ENCODE peak calls at places on chromosomes 12 and 14, in ten cellular contexts. D is sigmoid colon, M is stomach, V is breast epithelium, F is suprapubic skin, H is prostate gland, I is GM23338, Z is endothelial cell of umbilical vein, N is transverse colon, C is GM12878. W is an unnamed sample.

GRCh38 chr12:19778111-19778688 is 338.9 kb downstream of the AEBP2 start:
- DNase-seq in H (no peak), Z (peak; percentile 75), I (no peak), M (no peak), V (no peak), D (no peak), N (no peak), C (no peak), F (no peak), W (no peak)

GRCh38 chr12:119069029-119069731 is 87.8 kb downstream of the SRRM4 start:
- DNase-seq in Z (no peak), I (peak; percentile 14), C (no peak), V (no peak), D (no peak), M (peak; percentile 38), F (no peak), N (no peak), H (no peak), W (no peak)

GRCh38 chr12:120710805-120711296 is 593 bp downstream of the UNC119B start:
- DNase-seq in M (no peak), V (no peak), Z (no peak), I (peak; percentile 60), D (peak; percentile 67), H (no peak), F (no peak), N (peak; percentile 42), C (no peak), W (peak; percentile 51)

GRCh38 chr12:108854453-108855283 is 2.7 kb downstream of the SSH1 start:
- DNase-seq in M (no peak), C (peak; percentile 83), I (no peak), Z (peak; percentile 98), H (no peak), N (no peak), F (no peak), V (no peak), D (peak; percentile 85), W (peak; percentile 81)

GRCh38 chr12:128055567-128055966 is 211.4 kb upstream of the TMEM132C start:
- DNase-seq in N (no peak), V (no peak), D (no peak), M (no peak), H (no peak), I (peak; percentile 36), F (no peak), C (no peak), Z (no peak), W (no peak)

GRCh38 chr12:94618995-94619695 is 31.2 kb downstream of the TMCC3 start:
- DNase-seq in Z (peak; percentile 68), H (no peak), D (no peak), F (no peak), C (no peak), M (no peak), V (no peak), I (no peak), N (no peak), W (no peak)

GRCh38 chr14:104151028-104151385 is 12.6 kb downstream of the KIF26A start:
- DNase-seq in I (no peak), M (no peak), H (no peak), F (no peak), N (no peak), V (no peak), D (no peak), Z (no peak), C (no peak), W (no peak)

GRCh38 chr12:114835031-114835430 is 151.1 kb upstream of the TBX3 start:
- DNase-seq in C (no peak), N (no peak), H (no peak), D (no peak), I (no peak), M (no peak), Z (no peak), F (no peak), V (no peak), W (no peak)

GRCh38 chr12:7079826-7080125 is 12.5 kb downstream of the C1R start:
- DNase-seq in H (no peak), I (no peak), D (no peak), F (no peak), N (no peak), C (no peak), V (no peak), M (no peak), Z (no peak), W (no peak)

GRCh38 chr12:12272869-12273268 is 6.0 kb upstream of the LRP6 start:
- DNase-seq in C (no peak), N (no peak), I (peak; percentile 70), D (no peak), F (no peak), Z (no peak), M (no peak), H (no peak), V (no peak), W (no peak)

GRCh38 chr14:75456069-75457023 is 28.5 kb downstream of the JDP2 start:
- DNase-seq in V (no peak), C (no peak), Z (no peak), F (no peak), N (peak; percentile 48), M (peak; percentile 40), H (no peak), D (no peak), I (no peak), W (peak; percentile 66)

GRCh38 chr14:74516451-74517155 is 23.0 kb downstream of the ISCA2 start:
- DNase-seq in N (no peak), I (peak; percentile 55), H (no peak), M (no peak), V (no peak), C (no peak), Z (no peak), D (peak; percentile 18), F (no peak), W (peak; percentile 46)

GRCh38 chr12:82740129-82741000 is 53.7 kb downstream of the TMTC2 start:
- DNase-seq in M (no peak), Z (no peak), N (no peak), F (no peak), C (no peak), D (no peak), H (no peak), V (no peak), I (peak; percentile 23), W (no peak)

GRCh38 chr12:77124767-77125166 is 59.4 kb upstream of the E2F7 start:
- DNase-seq in N (no peak), C (no peak), I (no peak), F (no peak), Z (no peak), H (no peak), V (no peak), M (no peak), D (no peak), W (no peak)

GRCh38 chr14:103281496-103282231 is 52.4 kb upstream of the EIF5 start:
- DNase-seq in M (peak; percentile 60), N (peak; percentile 53), F (no peak), C (no peak), I (peak; percentile 82), Z (peak; percentile 27), V (no peak), D (peak; percentile 82), H (no peak), W (no peak)

GRCh38 chr14:35403085-35403396 is 1.5 kb downstream of the NFKBIA start:
- DNase-seq in D (peak; percentile 80), H (no peak), N (peak; percentile 46), C (no peak), F (no peak), I (no peak), Z (peak; percentile 31), M (no peak), V (no peak), W (peak; percentile 39)

DNA sequence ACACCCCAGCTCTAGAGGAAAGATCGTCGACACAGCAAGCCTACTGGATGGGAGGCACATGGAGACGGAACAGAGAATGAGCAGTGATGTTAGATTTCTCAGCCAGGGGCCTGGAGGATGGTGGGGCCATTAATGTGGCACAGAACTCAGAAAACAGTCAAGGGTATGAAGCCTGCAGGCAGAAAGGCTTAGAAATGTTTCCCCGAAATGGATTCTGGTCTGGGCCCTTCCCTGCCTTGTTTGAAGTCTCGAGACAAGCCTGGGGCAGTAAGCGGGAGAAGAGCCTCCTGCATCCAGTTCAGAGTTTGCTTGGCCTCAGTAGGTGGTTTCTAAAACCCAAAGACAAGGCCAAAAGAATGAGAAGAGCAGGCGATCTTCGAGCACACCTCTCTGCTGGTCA is 158.4 kb downstream of the NTF3 start:
- DNase-seq in H (no peak), V (no peak), I (no peak), F (no peak), Z (no peak), M (no peak), C (no peak), N (no peak), D (no peak), W (no peak)
- TF ChIP-seq POLR2AphosphoS5 in H (no peak), V (no peak), I (no peak), F (no peak), Z (no peak), M (no peak), C (no peak), N (no peak), D (no peak), W (no peak)

DNA sequence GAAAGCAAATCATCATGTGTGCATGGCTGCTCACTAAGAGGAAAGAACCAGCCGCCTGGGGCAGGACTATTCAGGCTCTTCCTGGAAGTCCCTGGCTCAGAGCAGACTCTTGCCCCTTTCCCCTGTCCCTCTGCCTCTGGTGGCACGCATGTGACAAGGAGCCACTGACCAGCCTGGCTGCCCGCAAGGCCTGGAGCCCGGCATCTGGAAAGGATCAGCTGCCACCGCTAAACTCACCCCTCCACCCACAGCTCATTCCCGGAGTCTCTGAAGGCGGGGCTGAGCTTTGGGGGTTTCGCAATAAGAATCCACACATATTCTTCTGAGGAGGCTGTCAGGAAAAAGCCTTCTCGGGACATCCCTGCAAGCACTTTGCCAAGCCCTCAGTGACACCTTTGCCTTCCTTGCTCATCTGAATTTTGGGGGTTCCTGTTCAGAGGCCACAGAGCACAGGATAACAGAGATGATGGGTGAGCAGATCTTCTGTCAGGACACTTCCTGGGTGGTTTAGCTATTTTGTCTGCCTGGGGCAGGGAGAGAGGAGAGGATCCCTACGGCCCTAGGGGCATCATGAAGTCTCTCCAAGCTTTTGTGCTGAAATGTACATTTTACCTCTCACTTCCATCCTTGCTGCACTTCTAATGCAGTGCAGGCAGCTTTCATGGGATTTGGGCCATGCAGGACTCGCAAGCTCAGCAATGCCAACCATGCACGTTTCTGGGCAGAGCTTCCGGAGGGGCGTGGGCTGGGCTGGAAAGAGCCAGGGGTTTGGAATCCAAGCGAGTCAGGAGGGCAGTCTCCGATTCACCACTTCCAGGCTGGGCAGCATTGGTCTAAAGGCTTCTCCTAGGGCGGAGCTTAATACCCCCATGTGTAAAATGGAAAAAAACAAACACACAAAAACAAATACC is 124.8 kb upstream of the MAP1LC3B2 start:
- DNase-seq in F (peak; percentile 93), N (peak; percentile 77), Z (peak; percentile 59), I (peak; percentile 80), M (peak; percentile 75), D (peak; percentile 95), C (no peak), H (peak; percentile 80), V (peak; percentile 80), W (peak; percentile 85)
- H3K27ac ChIP-seq in F (peak overlapping the region; percentile 69), N (peak overlapping the region; percentile 66), Z (no peak overlapping the region), I (peak overlapping the region; percentile 84), M (peak overlapping the region; percentile 83), D (peak overlapping the region; percentile 82), C (no peak overlapping the region), H (no peak overlapping the region), V (peak overlapping the region; percentile 78), W (peak overlapping the region; percentile 18)

GRCh38 chr12:123120452-123121166 is 30.3 kb downstream of the PITPNM2 start:
- DNase-seq in M (no peak), Z (no peak), C (no peak), V (no peak), F (no peak), H (no peak), I (no peak), D (no peak), N (no peak), W (no peak)
- H3K4me1 ChIP-seq in M (peaks cover 7% of the 10 kb centered on the region), Z (no peaks in the 10 kb centered on the region), C (peaks cover 18% of the 10 kb centered on the region), V (no peaks in the 10 kb centered on the region), F (peaks cover 21% of the 10 kb centered on the region), H (no peaks in the 10 kb centered on the region), I (no peaks in the 10 kb centered on the region), D (peaks cover 48% of the 10 kb centered on the region), N (peaks cover 13% of the 10 kb centered on the region), W (peaks cover 29% of the 10 kb centered on the region)

GRCh38 chr14:39050389-39050788 is 52.6 kb downstream of the SEC23A start:
- DNase-seq in F (no peak), H (no peak), D (no peak), C (no peak), Z (peak; percentile 59), N (no peak), I (no peak), V (no peak), M (no peak), W (no peak)
- TF ChIP-seq POLR2AphosphoS5 in F (no peak), H (no peak), D (no peak), C (no peak), Z (no peak), N (no peak), I (no peak), V (no peak), M (no peak), W (no peak)

W was measured in upper lobe of left lung.